ENCODE peak calls at places on chromosomes 1 and 21, in ten cellular contexts. S is mucosa of descending colon; D is ovary; B is tibial nerve; E is astrocyte; K is PC-3; H is cardiac muscle cell; V is mammary epithelial cell; Y is OCI-LY7; C is CD8-positive, alpha-beta T cell. O is an unnamed sample. For H3K36me3, the result is how much of the 10 kb centered on the place peaks cover.

GRCh38 chr1:212760126-212760823 is 31.3 kb downstream of the NSL1 start:
- DNase-seq in S (peak), D (no peak), B (no peak), E (no peak), K (peak), H (peak), V (no peak), Y (peak), C (peak), O (peak)

GRCh38 chr1:214123061-214123784 is 135.4 kb downstream of the PROX1 start:
- DNase-seq in S (peak), D (peak), B (peak), E (peak), K (peak), H (peak), V (peak), Y (peak), C (no peak), O (peak)

GRCh38 chr1:172421974-172422604 is 1.6 kb downstream of the C1orf105 start:
- DNase-seq in S (no peak), D (no peak), B (no peak), E (no peak), K (no peak), H (no peak), V (no peak), Y (no peak), C (no peak), O (no peak)

GRCh38 chr1:237911911-237912310 is 21.2 kb upstream of the ZP4 start:
- DNase-seq in S (no peak), D (no peak), B (no peak), E (peak), K (peak), H (no peak), V (peak), Y (no peak), C (no peak), O (no peak)

GRCh38 chr1:212482006-212482351 is 49.3 kb downstream of the NENF start:
- DNase-seq in S (no peak), D (no peak), B (no peak), E (no peak), K (no peak), H (no peak), V (no peak), Y (no peak), C (no peak), O (no peak)

GRCh38 chr21:15788847-15789548 is 59.2 kb downstream of the USP25 start:
- DNase-seq in S (no peak), D (no peak), B (no peak), E (peak), K (peak), H (no peak), V (peak), Y (no peak), C (no peak), O (no peak)

GRCh38 chr1:36172017-36172747 is 16.2 kb downstream of the MAP7D1 start:
- DNase-seq in S (no peak), D (no peak), B (no peak), E (no peak), K (no peak), H (no peak), V (no peak), Y (no peak), C (no peak), O (no peak)

GRCh38 chr1:212158912-212159796 is 123.6 kb downstream of the DTL start:
- DNase-seq in S (no peak), D (no peak), B (no peak), E (no peak), K (no peak), H (no peak), V (no peak), Y (no peak), C (no peak), O (no peak)

GRCh38 chr21:14259669-14260458 is 43.9 kb downstream of the RBM11 start:
- DNase-seq in S (no peak), D (no peak), B (no peak), E (peak), K (peak), H (peak), V (peak), Y (peak), C (no peak), O (peak)

GRCh38 chr1:48055854-48056253 is 58.7 kb upstream of the TRABD2B start:
- DNase-seq in S (peak), D (no peak), B (no peak), E (no peak), K (no peak), H (no peak), V (no peak), Y (no peak), C (no peak), O (peak)

GRCh38 chr1:85328713-85329376 is 52.4 kb upstream of the BCL10 start:
- DNase-seq in S (no peak), D (no peak), B (no peak), E (peak), K (peak), H (no peak), V (peak), Y (no peak), C (no peak), O (peak)

GRCh38 chr1:246506440-246506784 is 667 bp downstream of the SMYD3 start:
- DNase-seq in S (no peak), D (no peak), B (no peak), E (no peak), K (peak), H (peak), V (no peak), Y (peak), C (no peak), O (no peak)

GRCh38 chr1:236140705-236141446 is 1.5 kb upstream of the GPR137B start:
- DNase-seq in S (no peak), D (no peak), B (no peak), E (no peak), K (no peak), H (no peak), V (peak), Y (no peak), C (no peak), O (peak)
- TF ChIP-seq CTCF in S (no peak), D (no peak), B (no peak), E (no peak), K (no peak), H (no peak), V (no peak), Y (no peak), C (no peak), O (no peak)

DNA sequence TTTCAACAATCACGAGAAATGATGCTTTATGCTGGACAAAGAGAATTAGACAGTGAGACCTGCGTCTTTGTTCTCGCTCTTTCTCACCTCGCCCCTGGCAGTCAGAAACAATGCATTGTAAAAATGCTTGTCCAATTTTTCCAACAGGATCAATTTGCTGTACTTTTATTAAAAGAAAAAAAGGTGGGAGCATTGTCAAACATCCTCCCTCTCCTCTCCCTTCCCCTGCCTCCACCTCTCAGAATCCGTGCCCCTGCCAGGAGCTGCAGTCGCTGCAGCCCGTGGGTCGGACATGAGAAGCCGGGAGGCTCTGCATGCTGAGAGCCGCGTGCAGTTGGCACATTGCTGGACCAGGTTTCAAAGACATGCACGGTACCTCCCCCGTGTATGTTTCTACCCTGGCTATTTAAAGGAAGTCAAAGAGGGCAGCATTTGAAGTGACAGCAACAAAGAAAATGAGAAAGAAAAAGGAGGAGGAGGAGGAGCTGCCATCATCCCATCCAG is 161.0 kb upstream of the KAZN start:
- DNase-seq in S (no peak), D (no peak), B (no peak), E (no peak), K (no peak), H (no peak), V (no peak), Y (no peak), C (no peak), O (no peak)
- H3K36me3 ChIP-seq in S (under half), D (under half), B (under half), E (under half), K (under half), H (under half), V (under half), Y (under half), C (under half), O (under half)

GRCh38 chr1:29256395-29256794 is 20.1 kb downstream of the PTPRU start:
- DNase-seq in S (no peak), D (no peak), B (no peak), E (no peak), K (no peak), H (no peak), V (no peak), Y (peak), C (no peak), O (peak)
- TF ChIP-seq CTCF in S (no peak), D (no peak), B (no peak), E (no peak), K (no peak), H (no peak), V (no peak), Y (peak), C (no peak), O (no peak)

GRCh38 chr1:197083474-197083873 is 16.4 kb upstream of the F13B start:
- DNase-seq in S (no peak), D (no peak), B (no peak), E (no peak), K (no peak), H (no peak), V (no peak), Y (no peak), C (no peak), O (no peak)
- H3K36me3 ChIP-seq in S (under half), D (under half), B (under half), E (under half), K (under half), H (under half), V (under half), Y (half or more), C (under half), O (half or more)

DNA sequence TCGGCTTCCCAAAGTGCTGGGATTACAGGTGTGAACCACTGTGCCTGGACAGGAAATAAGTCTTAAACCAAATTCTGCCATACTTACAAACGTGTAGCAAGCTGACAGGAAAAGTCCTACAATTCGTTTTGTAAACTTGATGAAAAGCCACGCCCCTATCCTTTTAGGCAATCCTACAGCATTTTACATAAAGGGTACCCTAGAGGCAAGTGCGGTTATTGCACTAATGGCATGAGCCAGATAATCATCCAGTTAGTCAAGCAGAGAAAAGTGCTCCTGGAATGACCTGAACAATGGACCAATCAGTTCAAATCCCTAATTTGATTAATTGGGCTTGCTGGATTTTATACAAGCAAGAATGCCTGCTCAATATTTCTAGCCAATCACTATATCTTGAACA is 338.2 kb downstream of the KIF26B start:
- DNase-seq in S (no peak), D (no peak), B (no peak), E (no peak), K (peak), H (no peak), V (no peak), Y (peak), C (no peak), O (peak)
- TF ChIP-seq CTCF in S (no peak), D (no peak), B (no peak), E (peak), K (peak), H (peak), V (peak), Y (peak), C (no peak), O (peak)

GRCh38 chr1:205306929-205307566 is 14.5 kb downstream of the NUAK2 start:
- DNase-seq in S (peak), D (no peak), B (no peak), E (no peak), K (no peak), H (no peak), V (no peak), Y (no peak), C (no peak), O (no peak)
- H3K36me3 ChIP-seq in S (under half), D (under half), B (under half), E (half or more), K (under half), H (under half), V (under half), Y (half or more), C (half or more), O (under half)

GRCh38 chr1:245380790-245381535 is 226.2 kb downstream of the KIF26B start:
- DNase-seq in S (no peak), D (no peak), B (no peak), E (no peak), K (no peak), H (no peak), V (no peak), Y (no peak), C (no peak), O (peak)
- TF ChIP-seq CTCF in S (no peak), D (no peak), B (no peak), E (peak), K (peak), H (peak), V (no peak), Y (peak), C (no peak), O (peak)

GRCh38 chr1:235671992-235672391 is 22.4 kb upstream of the GNG4 start:
- DNase-seq in S (no peak), D (no peak), B (no peak), E (no peak), K (no peak), H (no peak), V (no peak), Y (no peak), C (no peak), O (no peak)
- H3K36me3 ChIP-seq in S (under half), D (under half), B (under half), E (under half), K (half or more), H (under half), V (under half), Y (under half), C (under half), O (under half)

O was measured in GM23338.